ENCODE peak calls at places on chromosome 4, in five cellular contexts. Y, U, Q, M and S are unnamed samples.

GRCh38 chr4:102139932-102140331 is 205.3 kb downstream of the SLC39A8 start:
- DNase-seq in U (no peak), M (no peak), Q (no peak), Y (no peak), S (no peak)

GRCh38 chr4:6134612-6135220 is 65.6 kb downstream of the JAKMIP1 start:
- DNase-seq in U (peak; percentile 30), Y (peak; percentile 11), M (no peak), Q (no peak), S (peak; percentile 48)

GRCh38 chr4:169774466-169775445 is 17.0 kb upstream of the HPF1 start:
- DNase-seq in Q (peak; percentile 82), M (no peak), U (no peak), Y (peak; percentile 66), S (no peak)

GRCh38 chr4:128061566-128062536 is 739 bp downstream of the LARP1B start:
- DNase-seq in U (peak; percentile 57), Q (no peak), M (peak; percentile 66), Y (peak; percentile 73), S (peak; percentile 67)

GRCh38 chr4:43369036-43369594 is 476.6 kb downstream of the GRXCR1 start:
- DNase-seq in M (no peak), U (no peak), Q (no peak), Y (no peak), S (no peak)

GRCh38 chr4:149110499-149110898 is 668.3 kb upstream of the NR3C2 start:
- DNase-seq in U (no peak), M (no peak), Q (no peak), Y (no peak), S (no peak)

GRCh38 chr4:36041340-36041739 is 203.0 kb downstream of the ARAP2 start:
- DNase-seq in M (no peak), Y (no peak), U (no peak), Q (no peak), S (no peak)

GRCh38 chr4:77849278-77849965 is 13.2 kb upstream of the MRPL1 start:
- DNase-seq in U (no peak), M (no peak), Y (no peak), Q (no peak), S (no peak)

GRCh38 chr4:58261526-58261925 is 1151.3 kb upstream of the IGFBP7 start:
- DNase-seq in Y (no peak), U (no peak), Q (no peak), M (no peak), S (no peak)

GRCh38 chr4:75494563-75494962 is 19.6 kb downstream of the RCHY1 start:
- DNase-seq in U (no peak), M (no peak), Y (no peak), Q (no peak), S (no peak)

GRCh38 chr4:24219171-24219570 is 329.3 kb upstream of the PPARGC1A start:
- DNase-seq in Q (no peak), M (no peak), U (no peak), Y (no peak), S (no peak)

GRCh38 chr4:81688085-81688484 is 216.4 kb upstream of the RASGEF1B start:
- DNase-seq in Q (no peak), M (no peak), U (no peak), Y (peak; percentile 38), S (no peak)

GRCh38 chr4:4334798-4335520 is 44.9 kb downstream of the ZBTB49 start:
- DNase-seq in M (peak; percentile 63), Q (no peak), U (peak; percentile 62), Y (peak; percentile 79), S (peak; percentile 48)

GRCh38 chr4:112633477-112634235 is 3.1 kb downstream of the ZGRF1 start:
- DNase-seq in Q (no peak), Y (peak; percentile 67), U (no peak), M (no peak), S (no peak)

GRCh38 chr4:7765676-7766075 is 174.0 kb downstream of the AFAP1 start:
- DNase-seq in Y (no peak), U (no peak), M (no peak), Q (no peak), S (no peak)

GRCh38 chr4:156999175-156999517 is 27.5 kb upstream of the PDGFC start:
- DNase-seq in Q (no peak), U (no peak), Y (peak; percentile 24), M (no peak), S (no peak)

GRCh38 chr4:3313139-3313538 is 20.3 kb downstream of the RGS12 start:
- DNase-seq in M (no peak), U (no peak), Y (no peak), Q (no peak), S (no peak)

GRCh38 chr4:15870079-15870478 is 68.5 kb downstream of the FGFBP1 start:
- DNase-seq in Q (no peak), Y (no peak), U (no peak), M (no peak), S (no peak)

GRCh38 chr4:61201562-61202099 is 1.5 kb downstream of the ADGRL3 start:
- DNase-seq in Y (peak; percentile 50), M (no peak), U (no peak), Q (peak; percentile 77), S (no peak)

GRCh38 chr4:143411527-143412480 is 75.1 kb downstream of the GAB1 start:
- DNase-seq in Y (no peak), U (no peak), M (no peak), Q (no peak), S (no peak)

GRCh38 chr4:143405197-143405730 is 68.6 kb downstream of the GAB1 start:
- DNase-seq in U (no peak), M (no peak), Y (no peak), Q (no peak), S (no peak)

GRCh38 chr4:143406523-143406922 is 69.8 kb downstream of the GAB1 start:
- DNase-seq in M (peak; percentile 28), U (no peak), Y (no peak), Q (no peak), S (no peak)

GRCh38 chr4:143407475-143407874 is 70.8 kb downstream of the GAB1 start:
- DNase-seq in Q (no peak), Y (no peak), U (no peak), M (no peak), S (no peak)

GRCh38 chr4:143410015-143410414 is 73.3 kb downstream of the GAB1 start:
- DNase-seq in Q (no peak), Y (no peak), M (no peak), U (no peak), S (no peak)
- H3K27ac ChIP-seq in Q (no peak overlapping the region), Y (no peak overlapping the region), M (no peak overlapping the region), U (no peak overlapping the region), S (peak overlapping the region; percentile 98)

GRCh38 chr4:152369903-152370296 is 166.0 kb downstream of the FBXW7 start:
- DNase-seq in U (no peak), Y (no peak), Q (no peak), M (no peak), S (no peak)

GRCh38 chr4:152374606-152375285 is 161.1 kb downstream of the FBXW7 start:
- DNase-seq in Q (no peak), M (no peak), Y (no peak), U (no peak), S (no peak)

GRCh38 chr4:152369203-152369902 is 166.5 kb downstream of the FBXW7 start:
- DNase-seq in Q (no peak), Y (no peak), U (no peak), M (no peak), S (no peak)

GRCh38 chr4:152374153-152374552 is 161.7 kb downstream of the FBXW7 start:
- DNase-seq in Y (no peak), U (no peak), Q (no peak), M (no peak), S (no peak)

DNA sequence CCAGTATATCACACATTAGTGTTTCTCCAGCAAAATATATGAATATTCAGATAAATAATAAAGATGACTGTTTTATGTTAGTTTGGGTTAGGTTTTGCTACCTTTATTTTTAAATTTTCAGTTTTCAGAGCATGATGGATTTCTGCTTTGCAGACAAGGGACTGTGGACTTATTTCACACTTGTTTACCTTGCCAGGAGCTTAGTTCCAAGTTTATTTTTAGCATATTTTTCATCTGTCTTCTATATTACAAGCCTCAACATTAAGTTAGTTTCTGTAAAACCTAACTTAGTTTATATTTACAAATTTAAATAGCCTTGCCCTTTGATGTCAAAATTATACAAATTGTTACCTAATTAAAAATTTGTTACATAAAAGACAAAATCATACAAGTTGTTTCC is 163.4 kb downstream of the FBXW7 start:
- DNase-seq in U (no peak), Y (no peak), Q (no peak), M (no peak), S (no peak)
- H3K4me3 ChIP-seq in U (no peak overlapping the region), Y (no peak overlapping the region), Q (no peak overlapping the region), M (no peak overlapping the region), S (no peak overlapping the region)

GRCh38 chr4:64533637-64534036 is 124.4 kb upstream of the TECRL start:
- DNase-seq in Y (no peak), Q (no peak), M (no peak), U (no peak), S (no peak)

GRCh38 chr4:64533159-64533558 is 123.9 kb upstream of the TECRL start:
- DNase-seq in Y (no peak), Q (no peak), M (no peak), U (no peak), S (no peak)

GRCh38 chr4:64539234-64539849 is 130.1 kb upstream of the TECRL start:
- DNase-seq in M (peak; percentile 54), Q (no peak), U (peak; percentile 63), Y (peak; percentile 78), S (no peak)

DNA sequence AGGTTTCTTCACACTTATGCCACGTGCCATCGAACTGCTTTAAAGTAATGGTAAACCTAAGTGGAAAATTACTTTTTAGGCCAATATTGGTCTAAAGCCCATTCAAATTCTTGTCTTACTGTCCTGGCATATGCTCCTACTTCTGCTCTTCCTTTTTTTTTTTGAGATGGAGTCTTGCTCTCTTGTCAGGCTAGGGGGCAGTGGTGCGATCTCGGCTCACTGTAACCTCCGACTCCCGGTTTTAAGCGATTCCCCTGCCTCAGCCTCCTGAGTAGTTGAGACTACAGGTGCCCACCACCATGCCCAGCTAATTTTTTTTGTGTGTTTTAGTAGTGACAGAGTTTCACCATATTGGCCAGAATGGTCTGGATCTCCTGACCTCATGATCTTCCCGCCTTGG is 129.0 kb upstream of the TECRL start:
- DNase-seq in Y (peak; percentile 71), Q (no peak), M (peak; percentile 14), U (no peak), S (no peak)
- TF ChIP-seq CTCF in Y (peak; percentile 67), Q (no peak), M (no peak), U (peak; percentile 14), S (no peak)

GRCh38 chr4:119039779-119040178 is 95.9 kb upstream of the MYOZ2 start:
- DNase-seq in Q (peak; percentile 8), U (no peak), M (no peak), Y (peak; percentile 79), S (no peak)

GRCh38 chr4:119039160-119039559 is 96.5 kb upstream of the MYOZ2 start:
- DNase-seq in U (no peak), Q (no peak), Y (no peak), M (no peak), S (no peak)

GRCh38 chr4:119041951-119042560 is 93.6 kb upstream of the MYOZ2 start:
- DNase-seq in Q (no peak), U (peak; percentile 53), Y (peak; percentile 89), M (peak; percentile 57), S (no peak)

GRCh38 chr4:119040711-119041185 is 94.9 kb upstream of the MYOZ2 start:
- DNase-seq in U (no peak), Y (peak; percentile 62), Q (no peak), M (no peak), S (no peak)

DNA sequence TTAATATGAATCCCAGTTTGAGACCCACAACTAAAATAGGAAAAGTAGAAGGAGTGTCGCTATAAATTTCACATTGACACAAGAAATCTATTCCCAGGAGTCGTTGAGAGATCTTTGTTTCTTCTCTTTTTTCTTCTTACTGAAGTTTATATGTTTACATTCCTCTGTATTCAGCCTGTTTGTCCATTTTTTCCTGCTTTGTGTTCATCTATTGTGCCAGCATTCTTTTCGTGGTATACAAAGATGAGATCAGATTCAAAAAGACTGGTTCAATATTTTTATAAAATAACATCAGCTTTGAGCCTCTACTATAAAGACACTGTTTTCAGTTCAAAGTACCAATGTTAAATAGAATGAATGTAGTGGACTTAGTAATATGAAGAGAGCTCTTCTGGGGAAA is 95.4 kb upstream of the MYOZ2 start:
- DNase-seq in Q (no peak), U (no peak), M (no peak), Y (no peak), S (no peak)
- H3K27ac ChIP-seq in Q (peak overlapping the region; percentile 1), U (no peak overlapping the region), M (no peak overlapping the region), Y (peak overlapping the region; percentile 48), S (peak overlapping the region; percentile 52)